ENCODE peak calls at places on chromosomes 12 and 14, in six cellular contexts. X is Peyer's patch, C is OCI-LY7, L is ELF-1, S is activated T-cell treated with anti-CD3 and anti-CD28 coated beads for 1 hour, A is stromal cell of bone marrow. Z is an unnamed sample.
A peak's percentile ranks its signal among the peaks of the same experiment; 100 is the strongest.

GRCh38 chr12:96294831-96295230 is 100.7 kb downstream of the ELK3 start:
- DNase-seq in X (no peak), L (no peak), C (no peak), S (no peak), A (no peak), Z (no peak)

GRCh38 chr14:89121961-89122675 is 294.9 kb downstream of the FOXN3 start:
- DNase-seq in S (no peak), X (no peak), C (no peak), L (peak; percentile 62), A (no peak), Z (no peak)

GRCh38 chr12:30218073-30218472 is 434.3 kb upstream of the TMTC1 start:
- DNase-seq in X (no peak), A (no peak), C (no peak), L (no peak), S (no peak), Z (no peak)

GRCh38 chr12:49887536-49888401 is 15.9 kb downstream of the FAIM2 start:
- DNase-seq in L (peak; percentile 84), X (no peak), C (no peak), A (no peak), S (no peak), Z (no peak)

GRCh38 chr14:64508215-64508776 is 3.7 kb downstream of the ZBTB1 start:
- DNase-seq in X (no peak), S (no peak), C (peak; percentile 26), A (no peak), L (no peak), Z (no peak)

GRCh38 chr12:77213316-77213715 is 147.9 kb upstream of the E2F7 start:
- DNase-seq in L (no peak), A (no peak), X (no peak), S (no peak), C (no peak), Z (no peak)

GRCh38 chr12:89663577-89664357 is 44.9 kb downstream of the ATP2B1 start:
- DNase-seq in L (no peak), C (peak; percentile 49), S (no peak), A (peak; percentile 27), X (no peak), Z (no peak)

GRCh38 chr12:1646908-1647669 is 18.1 kb downstream of the WNT5B start:
- DNase-seq in X (peak; percentile 31), C (no peak), A (no peak), L (no peak), S (no peak), Z (no peak)

GRCh38 chr14:104131968-104132732 is 6.2 kb upstream of the KIF26A start:
- DNase-seq in X (no peak), A (no peak), S (no peak), C (no peak), L (no peak), Z (no peak)

GRCh38 chr12:113138826-113139225 is 3.3 kb upstream of the RASAL1 start:
- DNase-seq in S (no peak), X (no peak), L (no peak), C (no peak), A (no peak), Z (no peak)

GRCh38 chr12:2618291-2618995 is 176.3 kb upstream of the FKBP4 start:
- DNase-seq in X (no peak), C (no peak), A (no peak), L (no peak), S (no peak), Z (no peak)

GRCh38 chr14:61563880-61564622 is 131.3 kb upstream of the HIF1A start:
- DNase-seq in L (no peak), S (no peak), X (no peak), A (no peak), C (no peak), Z (no peak)

GRCh38 chr12:26769611-26770010 is 63.4 kb downstream of the ITPR2 start:
- DNase-seq in L (no peak), A (no peak), S (no peak), C (no peak), X (no peak), Z (no peak)

GRCh38 chr12:45475594-45475993 is 253.9 kb upstream of the ARID2 start:
- DNase-seq in L (no peak), X (no peak), A (no peak), S (no peak), C (no peak), Z (no peak)

GRCh38 chr12:116609715-116610114 is 50.5 kb downstream of the MAP1LC3B2 start:
- DNase-seq in C (peak; percentile 57), X (peak; percentile 42), S (peak; percentile 16), L (peak; percentile 76), A (no peak), Z (no peak)

GRCh38 chr12:111297703-111298426 is 71.0 kb downstream of the PHETA1 start:
- DNase-seq in X (no peak), A (no peak), C (no peak), S (no peak), L (peak; percentile 86), Z (no peak)

Z was measured in GM04504.